ENCODE peak calls at places on chromosomes 4 and X, in nine cellular contexts. One of them, this sample, is unnamed. For H3K4me1, the result is how much of the 10 kb centered on the place peaks cover.

GRCh38 chr4:3202836-3203820 is 45.8 kb upstream of the MSANTD1 start:
- DNase-seq in H9: no peak
- DNase-seq in tibial artery: peak
- DNase-seq in lung: no peak
- DNase-seq in body of pancreas: peak
- DNase-seq in PC-3: no peak
- DNase-seq in OCI-LY7: no peak
- DNase-seq in CD8-positive, alpha-beta memory T cell: no peak
- DNase-seq in left ventricle myocardium inferior: no peak
- DNase-seq in this sample: no peak

GRCh38 chr4:158371158-158371557 is 150.5 kb upstream of the RXFP1 start:
- DNase-seq in H9: no peak
- DNase-seq in tibial artery: no peak
- DNase-seq in lung: no peak
- DNase-seq in body of pancreas: no peak
- DNase-seq in PC-3: peak
- DNase-seq in OCI-LY7: no peak
- DNase-seq in CD8-positive, alpha-beta memory T cell: no peak
- DNase-seq in left ventricle myocardium inferior: no peak
- DNase-seq in this sample: no peak

GRCh38 chr4:21893136-21893535 is 55.4 kb downstream of the KCNIP4 start:
- DNase-seq in H9: no peak
- DNase-seq in tibial artery: no peak
- DNase-seq in lung: no peak
- DNase-seq in body of pancreas: no peak
- DNase-seq in PC-3: no peak
- DNase-seq in OCI-LY7: no peak
- DNase-seq in CD8-positive, alpha-beta memory T cell: no peak
- DNase-seq in left ventricle myocardium inferior: no peak
- DNase-seq in this sample: no peak

GRCh38 chr4:40197879-40198689 is 1.3 kb downstream of the RHOH start:
- DNase-seq in H9: no peak
- DNase-seq in tibial artery: no peak
- DNase-seq in lung: no peak
- DNase-seq in body of pancreas: no peak
- DNase-seq in PC-3: no peak
- DNase-seq in OCI-LY7: peak
- DNase-seq in CD8-positive, alpha-beta memory T cell: peak
- DNase-seq in left ventricle myocardium inferior: no peak
- DNase-seq in this sample: no peak

GRCh38 chr4:47075919-47076318 is 44.6 kb downstream of the GABRB1 start:
- DNase-seq in H9: no peak
- DNase-seq in tibial artery: no peak
- DNase-seq in lung: no peak
- DNase-seq in body of pancreas: no peak
- DNase-seq in PC-3: no peak
- DNase-seq in OCI-LY7: no peak
- DNase-seq in CD8-positive, alpha-beta memory T cell: no peak
- DNase-seq in left ventricle myocardium inferior: no peak
- DNase-seq in this sample: no peak

GRCh38 chrX:96407501-96407900 is 277.1 kb upstream of the DIAPH2 start:
- DNase-seq in H9: no peak
- DNase-seq in tibial artery: no peak
- DNase-seq in lung: no peak
- DNase-seq in body of pancreas: no peak
- DNase-seq in PC-3: peak
- DNase-seq in OCI-LY7: no peak
- DNase-seq in CD8-positive, alpha-beta memory T cell: no peak
- DNase-seq in left ventricle myocardium inferior: no peak
- DNase-seq in this sample: no peak

GRCh38 chrX:133185938-133186337 is 32.2 kb downstream of the TFDP3 start:
- DNase-seq in H9: no peak
- DNase-seq in tibial artery: no peak
- DNase-seq in lung: no peak
- DNase-seq in body of pancreas: peak
- DNase-seq in PC-3: peak
- DNase-seq in OCI-LY7: no peak
- DNase-seq in CD8-positive, alpha-beta memory T cell: no peak
- DNase-seq in left ventricle myocardium inferior: no peak
- DNase-seq in this sample: no peak

GRCh38 chr4:190014771-190015537 is 12.1 kb downstream of the FRG2 start:
- DNase-seq in H9: peak
- DNase-seq in tibial artery: no peak
- DNase-seq in lung: no peak
- DNase-seq in body of pancreas: no peak
- DNase-seq in PC-3: no peak
- DNase-seq in OCI-LY7: no peak
- DNase-seq in CD8-positive, alpha-beta memory T cell: no peak
- DNase-seq in left ventricle myocardium inferior: no peak
- DNase-seq in this sample: peak

GRCh38 chr4:113560579-113560978 is 201.0 kb downstream of the CAMK2D start:
- DNase-seq in H9: no peak
- DNase-seq in tibial artery: no peak
- DNase-seq in lung: no peak
- DNase-seq in body of pancreas: no peak
- DNase-seq in PC-3: no peak
- DNase-seq in OCI-LY7: no peak
- DNase-seq in CD8-positive, alpha-beta memory T cell: no peak
- DNase-seq in left ventricle myocardium inferior: no peak
- DNase-seq in this sample: no peak
- H3K4me1 ChIP-seq in H9: under half
- H3K4me1 ChIP-seq in tibial artery: under half
- H3K4me1 ChIP-seq in lung: under half
- H3K4me1 ChIP-seq in body of pancreas: under half
- H3K4me1 ChIP-seq in PC-3: under half
- H3K4me1 ChIP-seq in OCI-LY7: half or more
- H3K4me1 ChIP-seq in CD8-positive, alpha-beta memory T cell: under half
- H3K4me1 ChIP-seq in left ventricle myocardium inferior: half or more
- H3K4me1 ChIP-seq in this sample: under half

DNA sequence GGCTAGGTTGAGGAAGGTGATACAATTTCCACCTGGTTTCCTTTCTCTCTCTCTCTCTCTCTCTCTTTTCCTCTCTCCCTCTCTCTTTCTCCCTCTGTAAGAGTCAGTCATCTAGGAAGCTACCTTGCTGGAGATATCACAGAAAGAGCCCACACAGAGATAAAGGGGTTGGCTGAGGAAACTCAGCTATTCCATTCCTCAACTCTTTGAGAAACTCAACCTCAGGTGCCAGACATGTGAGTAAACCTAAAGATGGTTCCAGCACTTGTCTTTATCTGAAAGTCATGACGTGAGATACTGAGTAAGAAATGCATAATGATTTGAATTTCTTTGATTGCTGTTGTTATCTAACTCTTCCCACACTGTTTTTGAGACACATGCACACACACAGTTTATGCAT is 564.0 kb downstream of the SPOCK3 start:
- DNase-seq in H9: no peak
- DNase-seq in tibial artery: no peak
- DNase-seq in lung: no peak
- DNase-seq in body of pancreas: no peak
- DNase-seq in PC-3: no peak
- DNase-seq in OCI-LY7: no peak
- DNase-seq in CD8-positive, alpha-beta memory T cell: no peak
- DNase-seq in left ventricle myocardium inferior: no peak
- DNase-seq in this sample: no peak
- H3K4me1 ChIP-seq in H9: under half
- H3K4me1 ChIP-seq in tibial artery: under half
- H3K4me1 ChIP-seq in lung: under half
- H3K4me1 ChIP-seq in body of pancreas: under half
- H3K4me1 ChIP-seq in PC-3: under half
- H3K4me1 ChIP-seq in OCI-LY7: under half
- H3K4me1 ChIP-seq in CD8-positive, alpha-beta memory T cell: under half
- H3K4me1 ChIP-seq in left ventricle myocardium inferior: under half
- H3K4me1 ChIP-seq in this sample: under half

GRCh38 chr4:54229631-54230478 is 762 bp downstream of the PDGFRA start:
- DNase-seq in H9: peak
- DNase-seq in tibial artery: peak
- DNase-seq in lung: no peak
- DNase-seq in body of pancreas: no peak
- DNase-seq in PC-3: no peak
- DNase-seq in OCI-LY7: no peak
- DNase-seq in CD8-positive, alpha-beta memory T cell: no peak
- DNase-seq in left ventricle myocardium inferior: no peak
- DNase-seq in this sample: no peak
- H3K4me1 ChIP-seq in H9: under half
- H3K4me1 ChIP-seq in tibial artery: half or more
- H3K4me1 ChIP-seq in lung: under half
- H3K4me1 ChIP-seq in body of pancreas: half or more
- H3K4me1 ChIP-seq in PC-3: half or more
- H3K4me1 ChIP-seq in OCI-LY7: under half
- H3K4me1 ChIP-seq in CD8-positive, alpha-beta memory T cell: under half
- H3K4me1 ChIP-seq in left ventricle myocardium inferior: half or more
- H3K4me1 ChIP-seq in this sample: half or more

DNA sequence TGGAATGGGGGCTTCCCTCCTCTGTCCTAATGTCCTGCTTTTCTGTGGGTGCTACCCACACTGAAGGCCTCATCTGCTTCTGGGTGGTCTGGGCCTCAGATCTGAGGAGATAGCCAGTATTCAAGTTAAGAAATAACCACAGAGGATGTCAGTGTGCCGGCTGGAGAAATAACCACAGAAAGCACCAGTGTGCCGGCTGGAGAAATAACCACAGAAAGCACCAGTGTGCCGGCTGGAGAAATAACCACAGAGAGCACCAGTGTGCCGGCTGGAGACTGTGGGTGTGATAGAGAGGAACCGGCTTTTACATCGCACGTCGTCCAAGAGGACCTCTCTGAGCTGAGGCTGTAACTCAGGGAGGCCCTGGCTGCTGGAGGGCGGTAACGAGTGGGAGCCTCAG is 65.7 kb upstream of the PSAPL1 start:
- DNase-seq in H9: no peak
- DNase-seq in tibial artery: no peak
- DNase-seq in lung: no peak
- DNase-seq in body of pancreas: no peak
- DNase-seq in PC-3: no peak
- DNase-seq in OCI-LY7: no peak
- DNase-seq in CD8-positive, alpha-beta memory T cell: no peak
- DNase-seq in left ventricle myocardium inferior: no peak
- DNase-seq in this sample: no peak
- H3K4me1 ChIP-seq in H9: under half
- H3K4me1 ChIP-seq in tibial artery: under half
- H3K4me1 ChIP-seq in lung: under half
- H3K4me1 ChIP-seq in body of pancreas: under half
- H3K4me1 ChIP-seq in PC-3: under half
- H3K4me1 ChIP-seq in OCI-LY7: under half
- H3K4me1 ChIP-seq in CD8-positive, alpha-beta memory T cell: under half
- H3K4me1 ChIP-seq in left ventricle myocardium inferior: under half
- H3K4me1 ChIP-seq in this sample: under half